ENCODE peak calls at places on chromosomes 11 and 22, in five cellular contexts. I is tibial nerve, O is K562, M is WERI-Rb-1, D is GM23248. J is an unnamed sample. For H3K36me3, the result is how much of the 10 kb centered on the place peaks cover.

GRCh38 chr11:123357990-123358827 is 71.9 kb upstream of the GRAMD1B start:
- DNase-seq in D (peak), O (no peak), I (no peak), M (peak), J (peak)

GRCh38 chr11:2450321-2451041 is 5.7 kb downstream of the KCNQ1 start:
- DNase-seq in I (no peak), M (no peak), O (no peak), D (no peak), J (no peak)

GRCh38 chr22:21917206-21917958 is 35.3 kb downstream of the PPM1F start:
- DNase-seq in O (no peak), I (no peak), M (no peak), D (no peak), J (no peak)

GRCh38 chr11:113104390-113105251 is 143.4 kb downstream of the NCAM1 start:
- DNase-seq in O (no peak), I (no peak), M (no peak), D (no peak), J (no peak)

GRCh38 chr11:134412508-134413333 is 679 bp upstream of the B3GAT1 start:
- DNase-seq in O (no peak), I (no peak), D (peak), M (no peak), J (no peak)

GRCh38 chr11:86978756-86979608 is 23.8 kb upstream of the FZD4 start:
- DNase-seq in I (peak), D (peak), O (peak), M (no peak), J (no peak)

GRCh38 chr11:131591051-131591461 is 220.6 kb downstream of the NTM start:
- DNase-seq in I (no peak), D (peak), O (no peak), M (no peak), J (no peak)

GRCh38 chr22:37021710-37022482 is 2.4 kb downstream of the MPST start:
- DNase-seq in M (peak), I (peak), D (peak), O (peak), J (peak)

GRCh38 chr11:116927163-116927772 is 89.8 kb upstream of the APOA1 start:
- DNase-seq in M (peak), O (no peak), I (no peak), D (peak), J (no peak)

GRCh38 chr11:103078710-103079109 is 13.2 kb downstream of the DCUN1D5 start:
- DNase-seq in D (no peak), M (no peak), I (no peak), O (no peak), J (no peak)

GRCh38 chr11:103077553-103077952 is 14.4 kb downstream of the DCUN1D5 start:
- DNase-seq in D (peak), I (no peak), O (no peak), M (no peak), J (no peak)

DNA sequence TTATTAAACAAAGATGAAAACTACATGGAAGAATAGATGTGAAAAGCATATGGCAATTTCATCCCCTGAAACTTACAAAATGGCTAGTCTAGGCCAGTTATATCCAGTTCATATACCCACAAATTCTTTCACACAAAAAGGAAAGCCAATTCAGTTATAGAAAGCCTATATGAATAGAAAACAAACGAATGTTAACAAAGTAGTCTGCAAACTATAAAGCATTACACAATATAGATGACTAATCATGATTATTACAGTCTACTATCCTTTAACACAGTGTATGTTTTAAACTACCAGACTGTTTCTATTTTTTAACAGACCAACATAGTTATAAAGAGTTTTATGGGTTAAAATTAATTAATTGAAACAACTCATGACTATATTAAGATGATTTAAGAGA is 12.1 kb downstream of the DCUN1D5 start:
- DNase-seq in O (no peak), I (no peak), D (peak), M (no peak), J (no peak)
- H3K36me3 ChIP-seq in O (half or more), I (under half), D (half or more), M (half or more), J (half or more)

GRCh38 chr11:57551941-57552340 is 14.5 kb downstream of the SMTNL1 start:
- DNase-seq in O (no peak), M (no peak), I (no peak), D (no peak), J (no peak)

GRCh38 chr11:57547854-57548377 is 10.5 kb downstream of the SMTNL1 start:
- DNase-seq in D (peak), I (no peak), M (no peak), O (no peak), J (no peak)

GRCh38 chr11:57552479-57552878 is 15.0 kb downstream of the UBE2L6 start:
- DNase-seq in M (no peak), O (no peak), I (no peak), D (no peak), J (no peak)

GRCh38 chr11:57546869-57547518 is 9.6 kb downstream of the SMTNL1 start:
- DNase-seq in M (peak), D (peak), I (no peak), O (peak), J (peak)

GRCh38 chr11:57549983-57550382 is 12.6 kb downstream of the SMTNL1 start:
- DNase-seq in I (no peak), O (no peak), M (no peak), D (no peak), J (no peak)
- H3K36me3 ChIP-seq in I (under half), O (under half), M (under half), D (under half), J (under half)

GRCh38 chr11:13699041-13699440 is 30.6 kb downstream of the FAR1 start:
- DNase-seq in O (no peak), D (no peak), M (no peak), I (no peak), J (no peak)

GRCh38 chr11:13701506-13701905 is 33.0 kb downstream of the FAR1 start:
- DNase-seq in M (no peak), O (no peak), D (no peak), I (no peak), J (no peak)

GRCh38 chr11:13699870-13700269 is 31.4 kb downstream of the FAR1 start:
- DNase-seq in D (no peak), I (no peak), M (no peak), O (no peak), J (no peak)

GRCh38 chr11:13705710-13706109 is 37.2 kb downstream of the FAR1 start:
- DNase-seq in I (no peak), M (no peak), O (no peak), D (no peak), J (no peak)

DNA sequence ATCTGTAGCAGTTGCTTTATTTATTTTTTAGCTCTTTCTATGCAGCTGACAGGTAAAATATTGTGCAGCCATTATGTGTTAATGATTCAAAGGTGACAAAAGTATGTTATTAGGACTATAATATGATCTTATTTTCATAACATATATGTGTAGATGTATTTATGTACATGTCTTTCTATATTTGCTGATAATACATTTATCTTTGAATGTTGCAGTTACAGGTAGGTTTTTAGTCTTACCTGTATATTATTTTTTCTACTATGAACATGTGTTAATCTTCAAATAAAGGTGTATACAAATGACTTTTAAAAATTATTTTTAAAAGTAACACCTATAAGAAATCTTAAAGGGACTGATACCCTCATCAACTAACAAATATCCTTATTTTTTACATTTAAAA is 33.6 kb downstream of the FAR1 start:
- DNase-seq in M (no peak), I (no peak), D (no peak), O (no peak), J (no peak)
- H3K36me3 ChIP-seq in M (under half), I (under half), D (under half), O (half or more), J (under half)

GRCh38 chr11:20050048-20050447 is 110.2 kb downstream of the DBX1 start:
- DNase-seq in D (no peak), O (no peak), M (no peak), I (no peak), J (no peak)

GRCh38 chr11:20047755-20048154 is 112.5 kb downstream of the DBX1 start:
- DNase-seq in O (no peak), I (no peak), D (no peak), M (no peak), J (no peak)

GRCh38 chr11:20048707-20049106 is 111.6 kb downstream of the DBX1 start:
- DNase-seq in D (no peak), O (no peak), M (no peak), I (no peak), J (no peak)

GRCh38 chr11:20048246-20048645 is 112.0 kb downstream of the DBX1 start:
- DNase-seq in D (peak), M (no peak), I (no peak), O (no peak), J (peak)

GRCh38 chr11:20049231-20049630 is 111.0 kb downstream of the DBX1 start:
- DNase-seq in O (no peak), I (no peak), D (no peak), M (no peak), J (no peak)
- H3K36me3 ChIP-seq in O (under half), I (under half), D (under half), M (half or more), J (half or more)

GRCh38 chr11:69642913-69643632 is 2.1 kb downstream of the CCND1 start:
- DNase-seq in O (peak), D (peak), M (peak), I (peak), J (peak)
- H3K36me3 ChIP-seq in O (under half), D (under half), M (under half), I (under half), J (half or more)

GRCh38 chr11:9396310-9396709 is 11.9 kb downstream of the IPO7 start:
- DNase-seq in D (no peak), I (no peak), O (no peak), M (no peak), J (no peak)
- H3K36me3 ChIP-seq in D (under half), I (under half), O (half or more), M (under half), J (half or more)

GRCh38 chr22:18091478-18091877 is 13.7 kb downstream of the PEX26 start:
- DNase-seq in D (peak), O (no peak), M (no peak), I (no peak), J (no peak)

GRCh38 chr22:18091916-18092526 is 14.2 kb downstream of the PEX26 start:
- DNase-seq in I (peak), D (peak), O (no peak), M (no peak), J (peak)

GRCh38 chr22:18093661-18094060 is 15.9 kb downstream of the PEX26 start:
- DNase-seq in M (no peak), D (no peak), I (no peak), O (no peak), J (no peak)

GRCh38 chr22:18088825-18089568 is 11.2 kb downstream of the PEX26 start:
- DNase-seq in D (no peak), O (no peak), I (no peak), M (no peak), J (no peak)

GRCh38 chr22:18090286-18090685 is 12.5 kb downstream of the PEX26 start:
- DNase-seq in M (no peak), D (no peak), I (no peak), O (no peak), J (no peak)
- H3K36me3 ChIP-seq in M (under half), D (under half), I (under half), O (half or more), J (under half)

GRCh38 chr11:78223320-78223954 is 34.7 kb downstream of the USP35 start:
- DNase-seq in M (no peak), O (no peak), D (no peak), I (no peak), J (no peak)

GRCh38 chr11:78226684-78227680 is 38.3 kb downstream of the USP35 start:
- DNase-seq in M (no peak), I (no peak), D (no peak), O (no peak), J (no peak)

GRCh38 chr11:78224906-78225420 is 36.2 kb downstream of the USP35 start:
- DNase-seq in M (no peak), O (no peak), D (no peak), I (no peak), J (no peak)

GRCh38 chr11:78221396-78222315 is 32.9 kb downstream of the USP35 start:
- DNase-seq in D (no peak), I (no peak), M (no peak), O (no peak), J (no peak)

GRCh38 chr11:78224506-78224905 is 35.8 kb downstream of the USP35 start:
- DNase-seq in D (no peak), M (no peak), O (no peak), I (no peak), J (no peak)
- H3K36me3 ChIP-seq in D (under half), M (under half), O (half or more), I (under half), J (under half)

J was measured in MG63.